ENCODE peak calls at places on chromosomes 12 and 14, in six cellular contexts. F, A, P, T, O and H are unnamed samples.

GRCh38 chr14:61145903-61146411 is 135.2 kb downstream of the TMEM30B start:
- DNase-seq in F (peak; percentile 76), A (no peak), P (no peak), T (no peak), O (no peak), H (peak; percentile 76)

GRCh38 chr12:18054925-18055324 is 35.1 kb downstream of the RERGL start:
- DNase-seq in F (no peak), A (no peak), P (no peak), T (no peak), O (no peak), H (no peak)

GRCh38 chr12:67085699-67086098 is 183.5 kb upstream of the CAND1 start:
- DNase-seq in F (no peak), A (no peak), P (no peak), T (no peak), O (no peak), H (no peak)

GRCh38 chr12:59086124-59086523 is 165.8 kb upstream of the LRIG3 start:
- DNase-seq in F (peak; percentile 65), A (no peak), P (no peak), T (no peak), O (no peak), H (no peak)

GRCh38 chr12:51156366-51156765 is 16.6 kb downstream of the TFCP2 start:
- DNase-seq in F (peak; percentile 26), A (no peak), P (no peak), T (no peak), O (no peak), H (no peak)

GRCh38 chr12:47276253-47277070 is 196.7 kb upstream of the AMIGO2 start:
- DNase-seq in F (peak; percentile 95), A (peak; percentile 77), P (no peak), T (no peak), O (peak; percentile 85), H (peak; percentile 93)

GRCh38 chr14:71467419-71467818 is 464.8 kb upstream of the RGS6 start:
- DNase-seq in F (peak; percentile 26), A (no peak), P (no peak), T (no peak), O (no peak), H (peak; percentile 5)

GRCh38 chr12:6090786-6091185 is 33.7 kb downstream of the VWF start:
- DNase-seq in F (peak; percentile 58), A (no peak), P (no peak), T (no peak), O (no peak), H (peak; percentile 53)

GRCh38 chr14:54653764-54654469 is 87.0 kb downstream of the SAMD4A start:
- DNase-seq in F (peak; percentile 34), A (no peak), P (no peak), T (peak; percentile 48), O (peak; percentile 25), H (no peak)

GRCh38 chr14:27730204-27730603 is 1036.4 kb upstream of the FOXG1 start:
- DNase-seq in F (no peak), A (no peak), P (no peak), T (no peak), O (no peak), H (no peak)

GRCh38 chr14:103283916-103284315 is 50.1 kb upstream of the EIF5 start:
- DNase-seq in F (no peak), A (no peak), P (no peak), T (no peak), O (no peak), H (no peak)

GRCh38 chr12:51906452-51907082 is 737 bp upstream of the ACVRL1 start:
- DNase-seq in F (no peak), A (no peak), P (no peak), T (no peak), O (no peak), H (no peak)

GRCh38 chr12:124032265-124032886 is 59.4 kb downstream of the ZNF664 start:
- DNase-seq in F (peak; percentile 69), A (peak; percentile 80), P (no peak), T (peak; percentile 62), O (peak; percentile 65), H (peak; percentile 65)

GRCh38 chr12:127339065-127339464 is 927.9 kb upstream of the TMEM132C start:
- DNase-seq in F (no peak), A (no peak), P (no peak), T (no peak), O (no peak), H (no peak)

DNA sequence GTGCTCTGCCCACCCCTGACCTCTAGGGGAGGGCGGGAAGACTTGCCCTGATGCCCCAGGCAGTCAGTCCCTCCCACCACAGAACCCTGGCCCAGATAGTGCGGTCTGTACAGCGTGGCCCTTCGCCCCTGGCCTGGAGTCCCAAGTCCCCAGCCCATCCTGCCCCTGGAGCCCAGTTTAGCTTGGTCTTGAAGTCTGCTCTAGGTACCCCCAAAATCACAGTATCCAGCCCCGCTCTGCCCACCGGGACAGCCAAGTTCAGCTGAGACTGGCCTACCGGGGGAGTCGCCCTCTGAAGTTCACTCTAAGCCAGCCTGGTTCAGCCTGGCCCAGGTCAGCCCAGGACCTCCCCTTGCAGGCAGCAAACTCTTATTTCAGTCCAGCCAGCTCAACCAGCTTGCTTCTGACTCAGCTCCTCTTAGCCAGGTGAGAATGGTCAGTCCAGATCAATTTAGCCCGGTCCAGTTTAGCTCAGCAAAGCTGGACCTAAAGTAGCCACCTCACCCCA is 75.9 kb downstream of the TMEM121 start:
- DNase-seq in F (no peak), A (no peak), P (no peak), T (no peak), O (no peak), H (no peak)
- TF ChIP-seq CTCF in F (no peak), A (no peak), P (no peak), T (no peak), O (no peak), H (no peak)

GRCh38 chr12:64781374-64782029 is 22.3 kb upstream of the GNS start:
- DNase-seq in F (no peak), A (peak; percentile 48), P (no peak), T (no peak), O (no peak), H (peak; percentile 51)
- TF ChIP-seq CTCF in F (no peak), A (no peak), P (no peak), T (no peak), O (no peak), H (no peak)

GRCh38 chr12:95976416-95976832 is 19.7 kb downstream of the HAL start:
- DNase-seq in F (peak; percentile 43), A (peak; percentile 24), P (no peak), T (no peak), O (no peak), H (peak; percentile 34)
- TF ChIP-seq CTCF in F (no peak), A (no peak), P (no peak), T (no peak), O (no peak), H (no peak)

DNA sequence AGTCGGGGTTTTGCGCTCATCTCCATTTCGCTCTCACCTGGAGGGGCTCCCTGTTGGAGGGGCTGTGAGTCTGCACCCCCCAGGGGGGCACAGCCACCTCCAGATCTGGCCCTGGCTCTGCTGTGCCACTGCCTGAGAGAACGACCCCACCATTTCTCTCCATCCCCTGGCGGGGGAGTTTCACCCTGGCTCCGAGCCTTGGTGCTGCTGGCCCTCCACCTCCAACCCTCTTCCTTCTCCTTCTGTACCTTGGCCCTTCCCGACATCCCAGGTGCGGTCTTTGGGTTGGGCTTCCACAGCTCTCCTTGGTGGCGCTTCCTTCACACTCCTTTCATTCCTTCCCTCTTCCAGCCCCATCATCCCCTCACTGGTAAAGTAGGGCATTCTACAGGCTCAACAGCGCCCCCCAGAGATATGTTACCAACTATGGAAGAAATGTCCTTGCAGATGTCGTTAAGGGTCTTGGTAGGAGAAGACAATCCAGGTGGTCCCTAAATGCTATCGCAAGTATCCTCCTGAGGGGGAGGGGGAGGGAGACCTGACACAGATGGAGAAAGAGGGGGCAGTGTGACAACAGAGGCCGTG is 16.3 kb downstream of the SERPINA1 start:
- DNase-seq in F (no peak), A (no peak), P (no peak), T (no peak), O (no peak), H (no peak)
- TF ChIP-seq CTCF in F (no peak), A (no peak), P (peak; percentile 8), T (no peak), O (no peak), H (no peak)

GRCh38 chr14:105198588-105198987 is 17.5 kb upstream of the NUDT14 start:
- DNase-seq in F (no peak), A (no peak), P (no peak), T (no peak), O (no peak), H (no peak)
- TF ChIP-seq CTCF in F (no peak), A (no peak), P (peak; percentile 42), T (peak; percentile 49), O (no peak), H (peak; percentile 8)

GRCh38 chr12:104823985-104824441 is 134.1 kb downstream of the SLC41A2 start:
- DNase-seq in F (no peak), A (no peak), P (no peak), T (no peak), O (peak; percentile 20), H (no peak)

GRCh38 chr12:104828015-104828414 is 130.1 kb downstream of the SLC41A2 start:
- DNase-seq in F (no peak), A (no peak), P (no peak), T (no peak), O (no peak), H (no peak)

GRCh38 chr12:104825408-104825807 is 132.7 kb downstream of the SLC41A2 start:
- DNase-seq in F (peak; percentile 5), A (no peak), P (no peak), T (no peak), O (peak; percentile 36), H (peak; percentile 34)

DNA sequence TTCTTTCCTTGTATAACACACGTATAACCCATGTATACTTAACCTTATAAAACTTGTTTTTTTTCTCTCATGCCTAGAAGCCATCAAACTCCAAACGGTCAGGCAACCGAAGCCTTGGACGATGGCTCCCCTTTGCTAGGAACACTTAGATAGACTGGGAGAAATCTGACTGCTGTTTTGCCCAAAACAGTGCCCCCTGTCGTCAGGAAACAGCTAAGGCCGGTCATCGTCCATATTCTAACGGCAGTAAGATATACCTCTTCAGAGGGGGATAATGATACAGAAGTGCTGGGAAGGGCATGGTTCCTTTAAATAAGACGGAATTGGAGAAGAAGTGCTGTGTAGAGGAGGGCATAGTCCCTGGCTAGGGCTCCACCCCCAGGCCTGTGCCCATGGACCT is 130.5 kb downstream of the SLC41A2 start:
- DNase-seq in F (no peak), A (no peak), P (no peak), T (peak; percentile 20), O (no peak), H (no peak)
- TF ChIP-seq CTCF in F (peak; percentile 31), A (no peak), P (no peak), T (peak; percentile 56), O (no peak), H (no peak)

GRCh38 chr14:24376448-24377070 is 8.6 kb downstream of the NFATC4 start:
- DNase-seq in F (no peak), A (no peak), P (no peak), T (no peak), O (no peak), H (no peak)
- TF ChIP-seq CTCF in F (no peak), A (no peak), P (no peak), T (no peak), O (no peak), H (no peak)